ENCODE peak calls at places on chromosomes 4 and X, in six cellular contexts. P is activated naive CD4-positive, alpha-beta T cell treated with anti-CD3 and anti-CD28 coated beads, Interleukin-2, amount 50 U/mL, for 16 hours; C is K562; T is NCI-H82; N is NCI-H510A treated with DMSO at 0.1 percent for 48 hours; J is adrenal gland. A is an unnamed sample.

GRCh38 chr4:93433840-93434239 is 394.7 kb upstream of the ATOH1 start:
- DNase-seq in P (no peak), C (no peak), T (no peak), N (no peak), J (no peak), A (no peak)

GRCh38 chr4:156781852-156782251 is 189.7 kb downstream of the PDGFC start:
- DNase-seq in P (no peak), C (no peak), T (no peak), N (no peak), J (no peak), A (no peak)

GRCh38 chrX:130413415-130413814 is 11.6 kb downstream of the RBMX2 start:
- DNase-seq in P (no peak), C (no peak), T (no peak), N (no peak), J (peak), A (no peak)

GRCh38 chr4:13476915-13477314 is 7.2 kb downstream of the RAB28 start:
- DNase-seq in P (no peak), C (no peak), T (no peak), N (no peak), J (no peak), A (no peak)

GRCh38 chrX:1305411-1305810 is 31.2 kb upstream of the IL3RA start:
- DNase-seq in P (no peak), C (no peak), T (no peak), N (no peak), J (no peak), A (no peak)

GRCh38 chr4:77193511-77194236 is 36.7 kb downstream of the CCNG2 start:
- DNase-seq in P (peak), C (peak), T (no peak), N (no peak), J (peak), A (peak)

GRCh38 chrX:39967348-39967747 is 130.4 kb downstream of the BCOR start:
- DNase-seq in P (no peak), C (no peak), T (peak), N (no peak), J (no peak), A (no peak)

GRCh38 chr4:38605181-38605764 is 58.7 kb upstream of the KLF3 start:
- DNase-seq in P (no peak), C (no peak), T (no peak), N (no peak), J (no peak), A (no peak)

GRCh38 chr4:19005211-19005610 is 983.7 kb upstream of the LCORL start:
- DNase-seq in P (no peak), C (no peak), T (peak), N (no peak), J (no peak), A (no peak)

GRCh38 chrX:8201896-8202331 is 30.8 kb upstream of the VCX2 start:
- DNase-seq in P (no peak), C (no peak), T (peak), N (no peak), J (no peak), A (no peak)

GRCh38 chr4:123168812-123169211 is 227.8 kb upstream of the SPRY1 start:
- DNase-seq in P (no peak), C (no peak), T (peak), N (no peak), J (no peak), A (no peak)

GRCh38 chr4:150065740-150066139 is 12.5 kb upstream of the DCLK2 start:
- DNase-seq in P (no peak), C (no peak), T (no peak), N (no peak), J (no peak), A (no peak)

GRCh38 chrX:77431227-77431626 is 16.0 kb upstream of the FGF16 start:
- DNase-seq in P (no peak), C (no peak), T (peak), N (no peak), J (peak), A (no peak)

GRCh38 chr4:48105230-48105629 is 28.8 kb downstream of the TXK start:
- DNase-seq in P (no peak), C (no peak), T (no peak), N (no peak), J (no peak), A (no peak)

GRCh38 chrX:30653415-30654131 is at the start of gene GK:
- DNase-seq in P (peak), C (peak), T (peak), N (peak), J (peak), A (peak)

GRCh38 chrX:39899876-39900787 is 197.6 kb downstream of the BCOR start:
- DNase-seq in P (no peak), C (no peak), T (peak), N (no peak), J (no peak), A (no peak)

GRCh38 chrX:9184231-9184630 is 150.3 kb upstream of the FAM9B start:
- DNase-seq in P (no peak), C (no peak), T (no peak), N (no peak), J (no peak), A (no peak)

GRCh38 chr4:120718979-120719566 is 203.5 kb downstream of the PRDM5 start:
- DNase-seq in P (no peak), C (no peak), T (peak), N (peak), J (peak), A (peak)

GRCh38 chrX:37454537-37455285 is 105.5 kb downstream of the PRRG1 start:
- DNase-seq in P (no peak), C (no peak), T (no peak), N (no peak), J (no peak), A (no peak)

GRCh38 chr4:48047896-48048295 is 31.3 kb downstream of the NIPAL1 start:
- DNase-seq in P (no peak), C (no peak), T (no peak), N (no peak), J (no peak), A (no peak)

GRCh38 chr4:89337678-89338077 is 30.1 kb upstream of the GPRIN3 start:
- DNase-seq in P (no peak), C (no peak), T (no peak), N (no peak), J (no peak), A (no peak)

GRCh38 chr4:139735381-139736256 is 70.0 kb downstream of the MGST2 start:
- DNase-seq in P (no peak), C (no peak), T (peak), N (no peak), J (no peak), A (peak)

GRCh38 chr4:147034372-147034771 is 88.7 kb upstream of the TTC29 start:
- DNase-seq in P (no peak), C (no peak), T (no peak), N (no peak), J (no peak), A (no peak)

GRCh38 chr4:150237110-150237852 is 159.0 kb downstream of the DCLK2 start:
- DNase-seq in P (no peak), C (no peak), T (no peak), N (no peak), J (no peak), A (no peak)

GRCh38 chr4:64095398-64095797 is 313.9 kb downstream of the TECRL start:
- DNase-seq in P (no peak), C (no peak), T (no peak), N (no peak), J (no peak), A (no peak)

GRCh38 chr4:87781569-87781968 is 17.8 kb upstream of the IBSP start:
- DNase-seq in P (no peak), C (no peak), T (no peak), N (no peak), J (no peak), A (no peak)

GRCh38 chr4:176034936-176035335 is 30.7 kb upstream of the WDR17 start:
- DNase-seq in P (no peak), C (no peak), T (peak), N (no peak), J (no peak), A (no peak)

GRCh38 chr4:3386486-3386885 is 55.3 kb upstream of the HGFAC start:
- DNase-seq in P (no peak), C (no peak), T (no peak), N (no peak), J (peak), A (no peak)

GRCh38 chr4:27149541-27150212 is 289.0 kb downstream of the STIM2 start:
- DNase-seq in P (no peak), C (no peak), T (no peak), N (no peak), J (no peak), A (no peak)

GRCh38 chr4:111074523-111075114 is 451.7 kb upstream of the PITX2 start:
- DNase-seq in P (no peak), C (no peak), T (peak), N (no peak), J (no peak), A (no peak)

GRCh38 chrX:1725472-1725871 is 110.6 kb downstream of the ASMT start:
- DNase-seq in P (no peak), C (no peak), T (peak), N (no peak), J (no peak), A (no peak)

GRCh38 chr4:124753941-124754581 is 41.5 kb upstream of the ANKRD50 start:
- DNase-seq in P (no peak), C (no peak), T (no peak), N (peak), J (no peak), A (no peak)

GRCh38 chr4:56261027-56261426 is 126.3 kb downstream of the AASDH start:
- DNase-seq in P (peak), C (no peak), T (no peak), N (no peak), J (no peak), A (peak)

GRCh38 chr4:67746797-67747495 is 7.2 kb downstream of the GNRHR start:
- DNase-seq in P (no peak), C (peak), T (peak), N (peak), J (no peak), A (peak)

GRCh38 chr4:149785686-149786431 is 29.8 kb downstream of the IQCM start:
- DNase-seq in P (no peak), C (no peak), T (no peak), N (no peak), J (no peak), A (no peak)

GRCh38 chrX:41559662-41560061 is 112.5 kb downstream of the NYX start:
- DNase-seq in P (no peak), C (peak), T (no peak), N (no peak), J (peak), A (no peak)

GRCh38 chr4:184268574-184269160 is 51.0 kb upstream of the ENPP6 start:
- DNase-seq in P (no peak), C (peak), T (no peak), N (no peak), J (no peak), A (no peak)

GRCh38 chr4:59945277-59945676 is 1254.8 kb upstream of the ADGRL3 start:
- DNase-seq in P (no peak), C (no peak), T (peak), N (no peak), J (no peak), A (no peak)

GRCh38 chr4:37890501-37891220 is at the start of gene TBC1D1:
- DNase-seq in P (peak), C (no peak), T (peak), N (peak), J (peak), A (peak)